ENCODE peak calls at places on chromosomes 12 and 14, in six cellular contexts. M, D, B, O, X and V are unnamed samples.

GRCh38 chr12:3150820-3151590 is 73.8 kb downstream of the TSPAN9 start:
- DNase-seq in D (no peak), M (peak), B (no peak), O (no peak), X (no peak), V (no peak)

GRCh38 chr14:39055786-39056474 is 47.1 kb downstream of the SEC23A start:
- DNase-seq in D (peak), X (peak), O (no peak), M (no peak), B (no peak), V (no peak)

GRCh38 chr14:97523936-97524335 is 726.8 kb downstream of the VRK1 start:
- DNase-seq in X (no peak), B (peak), O (no peak), D (no peak), M (no peak), V (no peak)

GRCh38 chr14:46988312-46988711 is 336.7 kb upstream of the RPL10L start:
- DNase-seq in M (no peak), O (no peak), X (no peak), D (no peak), B (no peak), V (no peak)

GRCh38 chr12:122951979-122952892 is 14.0 kb downstream of the ABCB9 start:
- DNase-seq in B (peak), M (peak), D (peak), O (peak), X (peak), V (peak)

GRCh38 chr14:80522936-80523335 is 311.6 kb upstream of the DIO2 start:
- DNase-seq in O (no peak), D (no peak), X (no peak), M (peak), B (no peak), V (no peak)

GRCh38 chr14:96574633-96575191 is 72.5 kb downstream of the PAPOLA start:
- DNase-seq in B (no peak), M (no peak), D (no peak), O (peak), X (no peak), V (no peak)

GRCh38 chr12:110776410-110776809 is 33.7 kb upstream of the PPP1CC start:
- DNase-seq in O (no peak), X (no peak), B (no peak), D (peak), M (no peak), V (peak)

GRCh38 chr12:96986883-96987523 is 79.9 kb downstream of the NEDD1 start:
- DNase-seq in D (peak), X (peak), B (peak), O (peak), M (peak), V (peak)

GRCh38 chr14:50215416-50215815 is 16.0 kb downstream of the SOS2 start:
- DNase-seq in B (no peak), X (no peak), D (no peak), O (no peak), M (no peak), V (no peak)

GRCh38 chr12:85580562-85581168 is 255.5 kb downstream of the RASSF9 start:
- DNase-seq in O (no peak), X (no peak), D (no peak), M (peak), B (no peak), V (no peak)

GRCh38 chr12:6792522-6793201 is 3.3 kb downstream of the CD4 start:
- DNase-seq in O (no peak), B (no peak), M (no peak), D (no peak), X (no peak), V (no peak)

GRCh38 chr12:43740511-43741100 is 18.0 kb downstream of the PUS7L start:
- DNase-seq in B (no peak), D (no peak), X (no peak), O (no peak), M (no peak), V (no peak)

GRCh38 chr12:119475650-119476049 is 117.9 kb upstream of the TMEM233 start:
- DNase-seq in M (no peak), B (no peak), O (no peak), X (no peak), D (no peak), V (no peak)

GRCh38 chr14:87049886-87050820 is 942.8 kb downstream of the GALC start:
- DNase-seq in X (peak), O (peak), M (no peak), D (peak), B (peak), V (no peak)

GRCh38 chr12:113325938-113326337 is 9.0 kb downstream of the SLC8B1 start:
- DNase-seq in B (no peak), D (no peak), M (no peak), X (no peak), O (peak), V (no peak)

GRCh38 chr14:22185191-22185590 is 403.8 kb downstream of the DAD1 start:
- DNase-seq in M (peak), B (no peak), O (peak), D (peak), X (no peak), V (no peak)

GRCh38 chr12:76694369-76694768 is 69.5 kb upstream of the ZDHHC17 start:
- DNase-seq in M (no peak), O (no peak), D (no peak), B (no peak), X (no peak), V (no peak)

GRCh38 chr14:38731962-38732361 is 371.1 kb downstream of the SEC23A start:
- DNase-seq in X (no peak), O (peak), B (no peak), M (no peak), D (no peak), V (no peak)

GRCh38 chr12:80162177-80162576 is 62.8 kb downstream of the OTOGL start:
- DNase-seq in X (no peak), M (no peak), O (no peak), D (no peak), B (no peak), V (no peak)

GRCh38 chr14:94390372-94391086 is 2.1 kb upstream of the SERPINA1 start:
- DNase-seq in M (no peak), O (no peak), B (peak), X (no peak), D (no peak), V (no peak)

GRCh38 chr14:51818748-51819386 is 41.5 kb upstream of the GNG2 start:
- DNase-seq in O (no peak), X (no peak), M (no peak), D (peak), B (no peak), V (no peak)

GRCh38 chr14:43894534-43894933 is 612.5 kb downstream of the FSCB start:
- DNase-seq in B (peak), X (peak), M (no peak), O (no peak), D (peak), V (no peak)

GRCh38 chr12:75058228-75058627 is 151.4 kb downstream of the KCNC2 start:
- DNase-seq in X (no peak), M (no peak), D (no peak), B (peak), O (no peak), V (no peak)

GRCh38 chr12:68263366-68263765 is 10.0 kb upstream of the IL22 start:
- DNase-seq in O (no peak), X (no peak), B (no peak), M (no peak), D (no peak), V (no peak)